ENCODE peak calls at places on chromosome 5, in ten cellular contexts. Q is smooth muscle cell of the brain vasculature; D is stimulated activated CD4-positive, alpha-beta T cell treated with anti-CD3 and anti-CD28 coated beads, TNF-alpha, amount 100 ng/mL, for 1 hour; E is breast epithelium; X is C1 segment of cervical spinal cord; W is HS-5; O is BJ; T is mucosa of gallbladder; P is GM13977; A is activated gamma-delta T cell treated with Interleukin-2 at 50 U/mL for 16 hours. V is an unnamed sample.

GRCh38 chr5:142508630-142509425 is 177.1 kb downstream of the FGF1 start:
- DNase-seq in Q (no peak), D (no peak), E (no peak), X (no peak), W (no peak), O (no peak), T (no peak), P (no peak), A (no peak), V (no peak)

GRCh38 chr5:81850494-81850893 is 99.6 kb upstream of the SSBP2 start:
- DNase-seq in Q (no peak), D (no peak), E (peak), X (no peak), W (peak), O (peak), T (no peak), P (no peak), A (no peak), V (no peak)

GRCh38 chr5:156718985-156719384 is 131.1 kb upstream of the PPP1R2B start:
- DNase-seq in Q (no peak), D (no peak), E (no peak), X (no peak), W (no peak), O (no peak), T (no peak), P (no peak), A (no peak), V (no peak)

GRCh38 chr5:107058239-107058638 is 612.5 kb downstream of the EFNA5 start:
- DNase-seq in Q (no peak), D (no peak), E (no peak), X (no peak), W (no peak), O (no peak), T (no peak), P (no peak), A (no peak), V (no peak)

GRCh38 chr5:60521379-60522298 is 178.3 kb downstream of the DEPDC1B start:
- DNase-seq in Q (no peak), D (no peak), E (no peak), X (no peak), W (no peak), O (no peak), T (no peak), P (peak), A (no peak), V (no peak)

GRCh38 chr5:132987531-132988408 is 24.3 kb upstream of the AFF4 start:
- DNase-seq in Q (no peak), D (no peak), E (no peak), X (no peak), W (no peak), O (no peak), T (no peak), P (no peak), A (no peak), V (no peak)

GRCh38 chr5:96683392-96683791 is 21.2 kb downstream of the CAST start:
- DNase-seq in Q (no peak), D (no peak), E (no peak), X (no peak), W (no peak), O (no peak), T (no peak), P (no peak), A (no peak), V (no peak)

GRCh38 chr5:998975-999501 is 9.6 kb upstream of the NKD2 start:
- DNase-seq in Q (no peak), D (no peak), E (peak), X (no peak), W (no peak), O (no peak), T (peak), P (no peak), A (no peak), V (no peak)

GRCh38 chr5:96260009-96260408 is 173.0 kb downstream of the PCSK1 start:
- DNase-seq in Q (no peak), D (no peak), E (no peak), X (no peak), W (no peak), O (no peak), T (no peak), P (no peak), A (no peak), V (no peak)

GRCh38 chr5:94396687-94397086 is 221.7 kb downstream of the KIAA0825 start:
- DNase-seq in Q (no peak), D (no peak), E (no peak), X (no peak), W (no peak), O (no peak), T (no peak), P (no peak), A (no peak), V (no peak)

GRCh38 chr5:133147815-133148634 is 96.2 kb downstream of the HSPA4 start:
- DNase-seq in Q (no peak), D (no peak), E (no peak), X (no peak), W (no peak), O (no peak), T (no peak), P (no peak), A (no peak), V (no peak)

GRCh38 chr5:154677921-154678320 is 77.3 kb upstream of the LARP1 start:
- DNase-seq in Q (no peak), D (no peak), E (no peak), X (no peak), W (no peak), O (no peak), T (no peak), P (no peak), A (no peak), V (no peak)

GRCh38 chr5:147963948-147964693 is 57.8 kb upstream of the C5orf46 start:
- DNase-seq in Q (no peak), D (no peak), E (no peak), X (peak), W (no peak), O (no peak), T (peak), P (no peak), A (no peak), V (no peak)

GRCh38 chr5:43839218-43839617 is 236.2 kb downstream of the NNT start:
- DNase-seq in Q (peak), D (no peak), E (no peak), X (no peak), W (peak), O (peak), T (no peak), P (no peak), A (no peak), V (no peak)

GRCh38 chr5:139847790-139848507 is 52.3 kb downstream of the PSD2 start:
- DNase-seq in Q (no peak), D (peak), E (no peak), X (peak), W (no peak), O (no peak), T (peak), P (peak), A (peak), V (peak)

GRCh38 chr5:33688041-33688980 is 203.5 kb downstream of the ADAMTS12 start:
- DNase-seq in Q (no peak), D (no peak), E (no peak), X (no peak), W (no peak), O (no peak), T (no peak), P (no peak), A (no peak), V (no peak)

GRCh38 chr5:52269395-52269794 is 518.3 kb upstream of the ITGA1 start:
- DNase-seq in Q (no peak), D (no peak), E (no peak), X (no peak), W (no peak), O (no peak), T (no peak), P (no peak), A (no peak), V (no peak)

GRCh38 chr5:172144291-172144815 is 43.7 kb downstream of the STK10 start:
- DNase-seq in Q (no peak), D (no peak), E (no peak), X (peak), W (no peak), O (no peak), T (no peak), P (peak), A (no peak), V (peak)

GRCh38 chr5:141811287-141812155 is 66.7 kb downstream of the PCDH1 start:
- DNase-seq in Q (no peak), D (no peak), E (no peak), X (peak), W (no peak), O (no peak), T (no peak), P (peak), A (peak), V (peak)

GRCh38 chr5:15711881-15712280 is 211.9 kb downstream of the FBXL7 start:
- DNase-seq in Q (no peak), D (no peak), E (no peak), X (no peak), W (no peak), O (no peak), T (no peak), P (no peak), A (no peak), V (no peak)

GRCh38 chr5:176780071-176780850 is 30.1 kb upstream of the UNC5A start:
- DNase-seq in Q (no peak), D (no peak), E (no peak), X (no peak), W (no peak), O (no peak), T (no peak), P (no peak), A (no peak), V (no peak)

GRCh38 chr5:1255081-1255561 is 29.9 kb downstream of the SLC6A18 start:
- DNase-seq in Q (no peak), D (peak), E (no peak), X (no peak), W (no peak), O (no peak), T (no peak), P (no peak), A (peak), V (no peak)

GRCh38 chr5:120769291-120769872 is 305.3 kb downstream of the PRR16 start:
- DNase-seq in Q (no peak), D (no peak), E (no peak), X (no peak), W (peak), O (no peak), T (no peak), P (no peak), A (no peak), V (no peak)

GRCh38 chr5:140631063-140631462 is 1.9 kb downstream of the CD14 start:
- DNase-seq in Q (no peak), D (no peak), E (no peak), X (no peak), W (no peak), O (no peak), T (no peak), P (no peak), A (no peak), V (no peak)

GRCh38 chr5:142754031-142754430 is 16.1 kb upstream of the ARHGAP26 start:
- DNase-seq in Q (no peak), D (no peak), E (no peak), X (no peak), W (no peak), O (no peak), T (no peak), P (no peak), A (no peak), V (no peak)

V was measured in frontal cortex.